ENCODE peak calls at places on chromosomes 5 and 9, in nine cellular contexts. M is brain microvascular endothelial cell, L is IMR-90, F is A549, P is mesothelial cell of epicardium, Y is astrocyte of the spinal cord, S is ovary, J is sigmoid colon, W is astrocyte of the cerebellum. E is an unnamed sample.

GRCh38 chr5:66364186-66364585 is 220.1 kb downstream of the SREK1 start:
- DNase-seq in J (no peak), L (no peak), S (no peak), M (no peak), F (no peak), P (no peak), Y (no peak), W (no peak), E (no peak)

GRCh38 chr5:131999471-131999931 is 12.0 kb downstream of the ACSL6 start:
- DNase-seq in S (no peak), F (no peak), J (peak), W (no peak), P (no peak), Y (no peak), L (no peak), M (no peak), E (no peak)

GRCh38 chr5:88262116-88262515 is 6.5 kb downstream of the TMEM161B start:
- DNase-seq in L (peak), Y (peak), P (no peak), M (peak), W (no peak), F (no peak), J (no peak), S (no peak), E (no peak)

GRCh38 chr9:95425910-95426551 is 90.7 kb downstream of the PTCH1 start:
- DNase-seq in P (no peak), F (peak), S (no peak), L (peak), W (peak), J (no peak), Y (peak), M (no peak), E (no peak)

GRCh38 chr5:132807163-132807838 is 5.8 kb upstream of the SOWAHA start:
- DNase-seq in L (no peak), W (no peak), Y (no peak), F (peak), M (no peak), J (peak), P (no peak), S (no peak), E (no peak)

GRCh38 chr5:179870403-179870903 is 11.8 kb upstream of the MRNIP start:
- DNase-seq in F (peak), Y (peak), P (no peak), M (peak), J (no peak), S (peak), W (no peak), L (peak), E (no peak)

GRCh38 chr9:127555830-127556820 is 56.0 kb upstream of the STXBP1 start:
- DNase-seq in L (peak), F (peak), M (peak), W (peak), S (peak), Y (peak), P (no peak), J (peak), E (peak)

GRCh38 chr9:99015448-99015847 is 71.7 kb downstream of the COL15A1 start:
- DNase-seq in S (no peak), P (no peak), M (no peak), W (no peak), L (no peak), J (no peak), F (no peak), Y (no peak), E (no peak)

GRCh38 chr9:30289435-30289834 is 2095.0 kb upstream of the ACO1 start:
- DNase-seq in L (no peak), S (no peak), F (no peak), Y (no peak), P (no peak), W (no peak), M (no peak), J (no peak), E (no peak)

GRCh38 chr5:146947181-146947941 is 68.8 kb upstream of the PPP2R2B start:
- DNase-seq in J (no peak), S (no peak), Y (no peak), M (no peak), F (peak), L (peak), W (no peak), P (no peak), E (no peak)

GRCh38 chr5:176844706-176845391 is 34.5 kb downstream of the UNC5A start:
- DNase-seq in M (peak), L (peak), J (no peak), P (no peak), F (no peak), S (no peak), W (no peak), Y (no peak), E (no peak)

GRCh38 chr9:115595951-115596742 is 478.2 kb upstream of the TNC start:
- DNase-seq in L (peak), P (no peak), Y (peak), F (peak), S (no peak), J (no peak), W (peak), M (peak), E (no peak)

GRCh38 chr9:13648676-13649075 is 369.2 kb upstream of the MPDZ start:
- DNase-seq in Y (no peak), S (no peak), F (no peak), W (no peak), M (peak), L (no peak), P (no peak), J (no peak), E (no peak)

GRCh38 chr9:116447914-116448313 is 239.2 kb upstream of the TRIM32 start:
- DNase-seq in Y (no peak), L (no peak), S (no peak), J (no peak), M (no peak), P (no peak), F (no peak), W (no peak), E (no peak)

GRCh38 chr9:1871486-1872181 is 143.5 kb upstream of the SMARCA2 start:
- DNase-seq in F (no peak), S (no peak), W (no peak), L (no peak), Y (no peak), J (no peak), M (no peak), P (no peak), E (no peak)

GRCh38 chr5:36398137-36398536 is 96.4 kb upstream of the RANBP3L start:
- DNase-seq in P (no peak), L (peak), J (no peak), M (no peak), F (peak), W (peak), Y (peak), S (no peak), E (no peak)
- TF ChIP-seq CTCF in P (no peak), L (peak), J (peak), M (peak), F (peak), W (peak), Y (peak), S (peak), E (no peak)

GRCh38 chr9:114285166-114285867 is 37.6 kb upstream of the ORM1 start:
- DNase-seq in P (peak), S (peak), Y (peak), J (peak), F (peak), L (peak), M (peak), W (peak), E (peak)
- TF ChIP-seq CTCF in P (no peak), S (no peak), Y (peak), J (no peak), F (no peak), L (peak), M (peak), W (peak), E (no peak)

DNA sequence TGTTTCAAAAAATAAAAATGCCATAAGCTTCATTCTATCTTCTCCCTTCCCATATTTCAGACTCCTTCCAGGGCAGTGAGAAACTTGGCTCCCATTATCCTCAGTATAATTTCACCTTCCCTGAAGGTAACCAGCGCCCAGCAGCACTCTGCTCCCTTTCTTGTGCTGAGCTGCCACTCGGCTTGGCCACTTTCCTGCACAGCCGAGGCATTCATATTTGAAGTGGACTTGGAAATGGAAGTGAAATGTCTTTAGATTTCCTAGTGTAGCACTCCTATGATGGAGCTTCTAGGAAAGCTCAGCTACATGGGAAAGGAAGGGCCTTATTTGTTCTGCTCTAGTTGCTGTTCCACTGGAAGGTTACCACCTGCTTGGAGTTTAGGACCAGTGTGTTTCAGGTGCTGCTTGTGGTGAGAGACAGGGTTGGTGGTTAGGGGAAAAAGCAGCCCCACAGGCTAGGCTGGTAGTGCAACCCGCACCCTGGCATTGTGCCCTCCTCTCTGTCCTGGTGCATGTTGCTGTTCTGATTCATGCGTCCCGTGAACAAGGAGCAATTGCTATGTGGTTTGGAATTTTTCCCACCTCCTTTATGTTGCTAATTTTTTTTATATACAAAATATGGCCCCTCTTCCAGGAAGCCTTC is 53.8 kb downstream of the RAD23B start:
- DNase-seq in P (no peak), Y (peak), M (no peak), J (no peak), S (no peak), L (peak), F (no peak), W (peak), E (no peak)
- TF ChIP-seq CTCF in P (no peak), Y (no peak), M (no peak), J (no peak), S (no peak), L (no peak), F (no peak), W (no peak), E (no peak)

DNA sequence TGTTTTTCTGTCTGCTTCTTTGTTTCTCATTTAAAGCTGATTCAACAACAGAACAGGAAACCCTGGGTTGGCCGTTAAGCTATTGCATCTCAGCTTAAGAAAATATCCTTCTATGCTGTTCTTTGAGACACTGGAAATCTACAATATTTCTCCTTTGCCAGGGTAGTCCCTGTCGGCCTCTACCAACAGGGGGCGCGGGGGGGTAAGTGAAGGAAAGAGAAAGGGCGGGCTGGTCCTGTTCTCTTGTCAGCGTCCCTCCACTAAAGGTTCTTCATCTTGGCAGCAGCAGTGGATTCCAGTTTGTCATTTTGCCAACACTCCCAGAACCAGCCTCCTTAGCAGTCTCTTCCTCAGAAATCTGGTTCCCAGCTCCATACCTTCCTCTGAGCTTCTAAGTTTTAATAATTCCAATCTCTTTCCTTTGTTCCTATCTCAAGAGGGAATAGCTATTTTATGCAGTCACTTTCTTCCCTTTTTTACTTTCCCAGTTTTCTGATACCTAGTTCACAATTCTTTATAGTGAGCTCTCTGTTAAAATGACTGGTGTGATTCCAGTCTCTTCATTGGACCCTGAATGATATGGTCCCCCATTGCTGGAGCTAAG is 222.3 kb downstream of the GLIS3 start:
- DNase-seq in S (peak), L (peak), F (peak), W (peak), P (peak), M (peak), J (peak), Y (peak), E (peak)
- TF ChIP-seq CTCF in S (peak), L (peak), F (peak), W (peak), P (peak), M (peak), J (peak), Y (peak), E (no peak)

GRCh38 chr9:131008563-131008908 is 438 bp upstream of the LAMC3 start:
- DNase-seq in J (no peak), M (no peak), W (no peak), F (no peak), L (no peak), P (no peak), S (no peak), Y (no peak), E (no peak)

GRCh38 chr9:131008086-131008485 is 888 bp upstream of the LAMC3 start:
- DNase-seq in Y (no peak), S (no peak), J (no peak), L (no peak), F (no peak), W (no peak), M (no peak), P (no peak), E (no peak)

GRCh38 chr9:131010482-131011273 is 1.7 kb downstream of the LAMC3 start:
- DNase-seq in P (no peak), W (no peak), M (no peak), F (no peak), J (no peak), S (no peak), L (no peak), Y (no peak), E (no peak)

GRCh38 chr9:131011274-131012022 is 2.5 kb downstream of the LAMC3 start:
- DNase-seq in L (no peak), J (no peak), S (no peak), M (no peak), W (no peak), F (no peak), Y (no peak), P (no peak), E (no peak)

DNA sequence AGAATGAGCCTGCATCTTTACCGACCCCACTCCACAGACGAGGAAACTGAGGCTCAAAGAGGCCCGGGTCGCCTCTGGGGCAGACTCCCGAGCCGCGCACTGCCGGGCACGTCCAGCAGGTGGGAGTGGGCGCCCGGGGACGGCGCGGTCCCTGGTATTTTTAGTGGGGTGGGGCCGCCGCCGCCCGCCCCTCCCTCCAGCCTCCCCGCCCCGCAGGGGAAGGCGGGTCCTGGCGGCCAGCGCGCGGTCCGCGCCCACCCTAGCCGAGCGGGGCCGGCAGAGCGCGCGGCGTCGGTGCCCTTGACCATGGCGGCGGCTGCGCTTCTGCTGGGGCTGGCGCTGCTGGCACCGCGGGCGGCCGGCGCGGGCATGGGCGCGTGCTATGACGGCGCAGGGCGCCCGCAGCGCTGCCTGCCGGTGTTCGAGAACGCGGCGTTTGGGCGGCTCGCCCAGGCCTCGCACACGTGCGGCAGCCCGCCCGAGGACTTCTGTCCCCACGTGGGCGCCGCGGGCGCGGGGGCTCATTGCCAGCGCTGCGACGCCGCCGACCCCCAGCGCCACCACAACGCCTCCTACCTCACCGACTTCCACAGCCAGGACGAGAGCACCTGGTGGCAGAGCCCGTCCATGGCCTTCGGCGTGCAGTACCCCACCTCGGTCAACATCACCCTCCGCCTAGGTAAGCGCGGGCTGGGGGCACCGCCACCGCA is at the start of gene LAMC3:
- DNase-seq in W (no peak), J (no peak), P (peak), S (no peak), M (no peak), L (no peak), F (peak), Y (no peak), E (no peak)
- TF ChIP-seq CTCF in W (peak), J (no peak), P (no peak), S (no peak), M (peak), L (peak), F (peak), Y (peak), E (no peak)